ENCODE peak calls at places on chromosomes 13 and 19, in ten cellular contexts. A, W, X, C, S, D, G, Y, B and M are unnamed samples.

GRCh38 chr13:30982506-30982905 is 50.0 kb downstream of the TEX26 start:
- DNase-seq in Y (no peak), C (no peak), B (no peak), W (no peak), D (no peak), X (no peak), G (no peak), A (no peak), S (no peak), M (no peak)

GRCh38 chr19:39223703-39224279 is 19.7 kb upstream of the SYCN start:
- DNase-seq in W (no peak), B (no peak), D (no peak), A (no peak), S (peak), X (no peak), C (no peak), Y (no peak), G (no peak), M (no peak)

GRCh38 chr19:40989453-40989852 is 1.6 kb upstream of the CYP2B6 start:
- DNase-seq in S (no peak), Y (no peak), A (no peak), B (no peak), X (no peak), W (no peak), C (no peak), G (no peak), D (no peak), M (no peak)

GRCh38 chr13:25489238-25489637 is 117.5 kb downstream of the ATP8A2 start:
- DNase-seq in G (no peak), S (no peak), W (no peak), C (no peak), Y (no peak), A (no peak), X (no peak), D (no peak), B (no peak), M (no peak)

GRCh38 chr13:44117351-44117750 is 237.6 kb downstream of the LACC1 start:
- DNase-seq in Y (no peak), A (no peak), B (no peak), X (no peak), G (no peak), C (no peak), D (no peak), S (peak), W (no peak), M (no peak)

GRCh38 chr13:39279077-39279476 is 240.8 kb downstream of the NHLRC3 start:
- DNase-seq in X (no peak), W (no peak), S (no peak), A (no peak), B (no peak), Y (no peak), D (no peak), C (no peak), G (no peak), M (no peak)

GRCh38 chr13:50911051-50911690 is 1.6 kb downstream of the RNASEH2B start:
- DNase-seq in S (peak), D (no peak), C (no peak), Y (no peak), X (no peak), G (peak), B (no peak), W (no peak), A (no peak), M (no peak)

GRCh38 chr13:66537417-66537816 is 692.7 kb downstream of the PCDH9 start:
- DNase-seq in C (no peak), S (no peak), G (no peak), B (no peak), A (no peak), W (no peak), X (no peak), Y (no peak), D (no peak), M (no peak)

GRCh38 chr13:65260938-65261880 is 1968.9 kb downstream of the PCDH9 start:
- DNase-seq in W (no peak), A (no peak), D (no peak), X (no peak), B (no peak), C (no peak), S (peak), Y (no peak), G (no peak), M (no peak)

DNA sequence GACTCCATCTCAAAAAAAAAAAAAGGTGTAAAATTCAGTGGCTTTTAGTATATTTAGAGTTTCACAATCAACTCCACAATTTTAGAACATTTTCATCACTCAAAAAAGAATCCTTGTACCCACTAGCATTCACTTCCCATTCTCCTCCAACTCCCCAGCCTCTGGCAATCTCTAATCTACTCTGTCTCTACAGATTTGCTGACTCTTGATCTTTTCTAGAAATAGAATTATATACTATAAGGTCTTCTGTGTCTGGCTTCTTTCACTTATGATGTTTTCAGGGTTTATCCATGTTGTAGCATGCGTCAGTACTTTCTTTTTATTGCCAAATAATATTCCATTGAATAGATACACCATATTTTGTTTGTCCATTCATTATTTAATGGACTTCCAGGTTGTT is 8.0 kb upstream of the FARP1 start:
- DNase-seq in G (no peak), X (no peak), A (no peak), Y (no peak), D (no peak), W (no peak), B (no peak), C (no peak), S (no peak), M (no peak)
- TF ChIP-seq POLR2A in G (no peak), X (no peak), A (no peak), Y (no peak), D (no peak), W (no peak), B (no peak), C (no peak), S (no peak), M (no peak)

GRCh38 chr19:1058112-1058511 is 8.9 kb upstream of the ARHGAP45 start:
- DNase-seq in W (no peak), A (no peak), B (no peak), C (no peak), S (no peak), X (no peak), G (no peak), D (no peak), Y (no peak), M (no peak)
- TF ChIP-seq POLR2A in W (no peak), A (no peak), B (no peak), C (no peak), S (no peak), X (no peak), G (no peak), D (no peak), Y (no peak), M (no peak)

GRCh38 chr19:16199275-16199932 is 1.7 kb downstream of the AP1M1 start:
- DNase-seq in A (no peak), W (no peak), S (no peak), C (peak), X (no peak), Y (no peak), B (no peak), G (no peak), D (no peak), M (no peak)

GRCh38 chr19:16198363-16198636 is 589 bp downstream of the AP1M1 start:
- DNase-seq in C (no peak), S (peak), W (no peak), X (no peak), G (no peak), A (no peak), Y (no peak), D (peak), B (no peak), M (no peak)

GRCh38 chr19:16197188-16197621 is 506 bp upstream of the AP1M1 start:
- DNase-seq in X (no peak), W (no peak), G (peak), A (peak), D (no peak), B (no peak), Y (no peak), S (peak), C (no peak), M (no peak)

GRCh38 chr19:16200038-16200775 is 2.5 kb downstream of the AP1M1 start:
- DNase-seq in W (no peak), Y (no peak), G (peak), C (no peak), B (no peak), S (no peak), D (peak), A (peak), X (no peak), M (no peak)

DNA sequence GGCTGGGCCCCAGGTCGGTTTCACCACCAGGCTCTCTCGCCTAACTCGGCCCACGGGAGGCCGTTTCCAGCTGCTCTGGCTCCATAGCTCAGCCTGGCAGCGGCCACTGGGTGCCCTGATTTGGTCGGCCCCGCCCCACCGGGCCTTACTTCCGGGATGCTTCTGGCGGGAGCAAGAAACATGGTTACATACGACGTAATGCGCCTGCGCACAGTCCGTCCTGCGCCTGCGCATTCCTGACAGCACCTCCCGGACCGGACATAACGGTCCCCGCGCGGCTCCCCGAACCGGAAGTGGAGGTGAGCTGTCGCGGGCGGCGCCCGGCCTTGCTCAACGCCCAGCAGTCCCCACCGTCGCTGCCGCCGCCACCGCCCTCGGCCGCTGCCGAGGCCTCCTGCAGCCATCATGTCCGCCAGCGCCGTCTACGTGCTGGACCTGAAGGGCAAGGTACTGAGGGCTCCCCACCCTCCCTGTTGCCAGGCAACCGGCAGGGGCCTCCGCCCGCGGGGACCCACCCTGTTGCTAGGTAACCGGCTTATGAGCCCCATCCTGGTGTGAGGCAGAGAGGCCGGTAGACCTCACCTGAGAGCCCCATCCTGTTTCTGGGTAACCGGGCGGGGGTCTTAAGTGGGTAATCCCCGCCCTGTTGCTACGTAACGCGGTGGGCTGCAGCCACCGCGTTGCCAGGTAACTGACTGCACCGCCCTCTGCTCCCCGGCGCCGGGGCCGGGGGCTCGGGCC is at the start of gene AP1M1:
- DNase-seq in W (peak), B (peak), G (peak), Y (peak), C (peak), D (peak), A (peak), S (peak), X (peak), M (peak)
- TF ChIP-seq POLR2A in W (peak), B (peak), G (peak), Y (no peak), C (no peak), D (peak), A (peak), S (peak), X (peak), M (no peak)

GRCh38 chr13:98565726-98566577 is 11.0 kb downstream of the STK24 start:
- DNase-seq in S (peak), C (peak), Y (peak), A (no peak), B (peak), W (no peak), G (no peak), D (no peak), X (no peak), M (peak)
- TF ChIP-seq POLR2A in S (no peak), C (no peak), Y (no peak), A (no peak), B (peak), W (no peak), G (no peak), D (no peak), X (no peak), M (no peak)

GRCh38 chr19:16076958-16077611 is 790 bp downstream of the TPM4 start:
- DNase-seq in Y (peak), W (no peak), C (peak), D (peak), S (peak), A (peak), G (no peak), X (peak), B (peak), M (peak)
- TF ChIP-seq POLR2A in Y (no peak), W (peak), C (no peak), D (no peak), S (peak), A (peak), G (no peak), X (no peak), B (peak), M (peak)

GRCh38 chr19:37389234-37389633 is 18.3 kb downstream of the ZNF527 start:
- DNase-seq in Y (no peak), X (no peak), B (no peak), A (no peak), C (no peak), S (no peak), D (no peak), G (no peak), W (no peak), M (no peak)
- TF ChIP-seq POLR2A in Y (no peak), X (no peak), B (no peak), A (no peak), C (no peak), S (no peak), D (no peak), G (no peak), W (no peak), M (no peak)

GRCh38 chr19:29598036-29598435 is 8.0 kb upstream of the POP4 start:
- DNase-seq in S (no peak), G (no peak), A (no peak), D (no peak), Y (no peak), B (no peak), W (no peak), X (no peak), C (no peak), M (no peak)
- TF ChIP-seq POLR2A in S (no peak), G (no peak), A (no peak), D (no peak), Y (no peak), B (no peak), W (no peak), X (no peak), C (no peak), M (no peak)